ENCODE peak calls at places on chromosomes 12 and 14, in nine cellular contexts. S, L, D, U, A, G, P, Y and X are unnamed samples.

GRCh38 chr14:103503296-103503695 is 19.3 kb downstream of the CKB start:
- DNase-seq in S (no peak), D (no peak), A (no peak), L (no peak), U (no peak), G (no peak), P (no peak), Y (no peak), X (peak)

GRCh38 chr14:99280852-99281251 is 8.9 kb upstream of the BCL11B start:
- DNase-seq in G (no peak), D (no peak), U (no peak), Y (no peak), P (no peak), L (no peak), A (no peak), S (no peak), X (no peak)

GRCh38 chr12:42921741-42922511 is 332.4 kb upstream of the PRICKLE1 start:
- DNase-seq in S (no peak), G (no peak), A (no peak), P (peak), U (no peak), Y (no peak), L (no peak), D (peak), X (no peak)

GRCh38 chr12:47308672-47309071 is 228.9 kb upstream of the AMIGO2 start:
- DNase-seq in L (no peak), Y (no peak), G (no peak), P (no peak), A (no peak), S (no peak), D (no peak), U (no peak), X (no peak)

GRCh38 chr14:95291859-95292542 is 27.7 kb downstream of the CLMN start:
- DNase-seq in G (peak), Y (peak), U (peak), S (peak), D (no peak), L (no peak), P (peak), A (no peak), X (no peak)

GRCh38 chr14:92613008-92613658 is 99.6 kb downstream of the RIN3 start:
- DNase-seq in G (no peak), U (no peak), S (no peak), P (no peak), Y (no peak), L (no peak), A (no peak), D (no peak), X (peak)

GRCh38 chr12:66647034-66647691 is 31.7 kb downstream of the GRIP1 start:
- DNase-seq in S (no peak), U (peak), Y (no peak), L (no peak), P (peak), A (no peak), G (no peak), D (peak), X (no peak)

GRCh38 chr12:105334001-105334400 is 3.5 kb downstream of the C12orf75 start:
- DNase-seq in G (no peak), D (no peak), L (no peak), P (peak), S (no peak), Y (no peak), A (no peak), U (peak), X (no peak)

GRCh38 chr12:89384050-89384749 is 31.9 kb upstream of the DUSP6 start:
- DNase-seq in U (peak), L (no peak), Y (no peak), P (peak), S (no peak), A (no peak), G (no peak), D (peak), X (no peak)

GRCh38 chr12:19620222-19620621 is 180.9 kb downstream of the AEBP2 start:
- DNase-seq in S (no peak), Y (no peak), D (no peak), A (no peak), L (no peak), U (peak), P (no peak), G (no peak), X (no peak)

GRCh38 chr12:1583421-1584078 is 10.8 kb downstream of the FBXL14 start:
- DNase-seq in L (peak), S (peak), G (peak), D (no peak), U (peak), A (peak), P (peak), Y (peak), X (peak)

GRCh38 chr14:73599494-73599893 is 7.8 kb downstream of the ACOT4 start:
- DNase-seq in Y (no peak), G (no peak), L (no peak), A (no peak), S (no peak), D (no peak), P (no peak), U (no peak), X (no peak)

GRCh38 chr14:95174184-95174804 is 17.0 kb upstream of the DICER1 start:
- DNase-seq in Y (no peak), L (no peak), P (peak), A (no peak), G (no peak), U (no peak), D (no peak), S (no peak), X (no peak)

GRCh38 chr14:34971801-34972200 is 11.0 kb upstream of the SRP54 start:
- DNase-seq in Y (no peak), L (no peak), P (peak), G (no peak), D (no peak), S (no peak), A (no peak), U (peak), X (no peak)

GRCh38 chr14:93903342-93904184 is 23.6 kb upstream of the FAM181A start:
- DNase-seq in S (no peak), L (no peak), D (no peak), U (no peak), G (no peak), Y (peak), P (no peak), A (no peak), X (no peak)
- TF ChIP-seq CTCF in S (no peak), L (peak), D (peak), U (peak), G (peak), Y (peak), P (peak), A (peak), X (no peak)

DNA sequence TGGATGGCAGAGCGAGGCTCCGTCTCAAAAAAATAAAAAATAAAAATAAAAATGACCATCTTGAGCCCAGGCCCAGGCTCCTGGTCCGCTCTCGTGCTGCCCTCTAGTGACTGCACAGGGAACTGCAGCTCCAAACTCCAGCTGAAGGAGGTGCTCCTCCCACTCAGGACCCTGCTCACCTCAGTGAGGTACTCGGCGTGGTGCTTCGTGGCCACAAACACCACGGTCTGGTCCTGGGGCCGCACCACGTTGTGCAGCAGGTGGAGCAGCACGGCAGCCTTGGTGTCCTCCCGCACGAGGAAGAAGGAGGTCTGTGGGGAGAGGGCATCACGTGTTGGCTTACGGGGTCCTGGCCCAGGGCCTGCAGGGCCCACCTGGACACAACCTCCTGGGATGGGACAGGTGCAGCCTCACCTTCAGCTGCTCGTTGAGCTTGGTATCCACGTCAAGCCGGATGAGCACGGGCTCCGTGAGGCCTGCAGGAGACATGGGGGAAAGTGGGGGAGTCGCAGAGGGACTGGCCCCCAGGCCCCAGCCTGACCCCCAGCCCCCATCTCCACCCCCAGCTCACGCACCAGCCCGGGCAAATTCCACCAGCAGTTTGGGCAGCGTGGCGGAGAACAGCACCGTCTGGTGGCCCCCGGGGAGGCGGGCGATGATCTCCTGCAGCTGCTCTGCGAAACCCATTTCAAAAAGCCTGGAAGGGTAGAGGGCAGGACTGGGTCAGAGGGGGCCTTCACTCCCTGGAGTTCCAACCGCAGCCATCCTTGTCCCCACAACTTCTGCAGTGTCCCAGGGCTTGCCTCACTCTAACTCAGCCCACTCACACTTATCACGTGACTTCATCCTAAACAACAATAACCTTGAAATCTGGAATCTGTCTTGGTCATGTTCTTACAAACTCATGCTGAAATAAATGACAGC is 10.6 kb downstream of the DDX54 start:
- DNase-seq in U (peak), Y (no peak), G (peak), S (peak), D (no peak), P (peak), L (no peak), A (peak), X (peak)
- TF ChIP-seq CTCF in U (peak), Y (peak), G (peak), S (peak), D (peak), P (peak), L (peak), A (peak), X (peak)

GRCh38 chr12:15164997-15165659 is 56.1 kb downstream of the RERG start:
- DNase-seq in A (no peak), G (no peak), P (peak), Y (no peak), D (no peak), S (peak), L (no peak), U (peak), X (no peak)
- TF ChIP-seq CTCF in A (no peak), G (no peak), P (no peak), Y (no peak), D (no peak), S (no peak), L (no peak), U (no peak), X (no peak)

DNA sequence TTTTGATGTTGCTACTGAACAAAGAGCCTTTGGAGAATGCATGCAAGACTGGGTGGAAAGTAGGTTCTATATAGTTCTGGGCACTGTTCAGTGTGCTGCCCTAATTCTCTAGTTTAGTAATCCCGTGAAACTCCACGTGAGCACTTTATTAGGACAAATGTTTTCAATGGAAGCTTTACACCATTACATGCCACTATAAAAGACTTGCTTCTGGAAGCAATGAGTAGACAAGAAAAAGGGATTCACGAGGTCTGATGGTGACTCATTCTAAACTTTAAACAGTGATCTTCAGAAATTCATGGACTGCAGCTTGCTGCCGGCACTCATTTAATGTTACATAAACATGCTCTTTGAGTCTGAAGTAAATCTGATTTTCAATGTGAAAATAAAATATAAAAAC is 22.3 kb downstream of the ATG14 start:
- DNase-seq in P (peak), A (no peak), L (no peak), U (peak), G (no peak), S (no peak), D (peak), Y (no peak), X (no peak)
- TF ChIP-seq CTCF in P (no peak), A (no peak), L (no peak), U (no peak), G (no peak), S (no peak), D (no peak), Y (no peak), X (no peak)

DNA sequence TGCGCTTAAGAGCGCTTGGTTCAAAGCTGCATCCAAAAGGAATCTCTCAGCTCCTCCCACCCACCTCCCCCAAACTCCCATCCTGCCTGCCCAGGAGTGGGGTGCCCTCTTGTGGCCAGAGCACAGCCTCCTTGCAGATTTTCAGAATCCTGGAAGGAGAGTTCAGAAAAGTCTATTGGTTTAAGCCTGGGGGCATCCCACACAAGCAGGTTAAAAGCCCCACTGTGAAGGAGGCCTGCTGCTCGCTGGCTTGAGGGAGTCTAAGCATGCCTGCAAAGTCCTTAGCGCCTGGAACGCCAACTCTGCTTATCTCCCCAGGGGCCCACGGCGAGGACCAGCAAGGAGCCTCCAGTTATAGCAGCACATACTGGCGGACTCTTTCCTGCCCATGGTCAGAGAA is 297.1 kb downstream of the KSR2 start:
- DNase-seq in A (peak), S (peak), Y (peak), U (no peak), G (no peak), D (no peak), L (no peak), P (peak), X (peak)
- TF ChIP-seq CTCF in A (peak), S (peak), Y (peak), U (peak), G (no peak), D (peak), L (peak), P (peak), X (peak)

GRCh38 chr12:124567673-124568373 is 411 bp upstream of the NCOR2 start:
- DNase-seq in U (peak), G (peak), P (peak), S (peak), D (peak), A (peak), L (no peak), Y (no peak), X (peak)
- TF ChIP-seq CTCF in U (peak), G (no peak), P (peak), S (no peak), D (no peak), A (no peak), L (no peak), Y (no peak), X (no peak)